ENCODE peak calls at places on chromosomes 6 and 20, in ten cellular contexts. M is bronchial epithelial cell, Z is OCI-LY7, J is fibroblast of lung, Q is GM20000, U is HepG2, O is type B pancreatic cell, W is endothelial cell of umbilical vein, S is NB4, A is IMR-90. T is an unnamed sample.

GRCh38 chr6:75438186-75438880 is 55.3 kb downstream of the FILIP1 start:
- DNase-seq in M (no peak), Z (no peak), J (no peak), Q (no peak), U (no peak), O (no peak), W (no peak), S (no peak), A (peak; percentile 41), T (no peak)

GRCh38 chr20:3652646-3653596 is 10.3 kb downstream of the GFRA4 start:
- DNase-seq in M (no peak), Z (peak; percentile 8), J (no peak), Q (no peak), U (no peak), O (no peak), W (no peak), S (peak; percentile 57), A (no peak), T (no peak)

GRCh38 chr20:54512694-54513093 is 37.3 kb downstream of the DOK5 start:
- DNase-seq in M (no peak), Z (no peak), J (no peak), Q (no peak), U (peak; percentile 31), O (no peak), W (no peak), S (no peak), A (no peak), T (no peak)

GRCh38 chr6:101226677-101227135 is 166.8 kb upstream of the GRIK2 start:
- DNase-seq in M (peak; percentile 54), Z (peak; percentile 23), J (peak; percentile 3), Q (peak; percentile 2), U (peak; percentile 20), O (no peak), W (no peak), S (peak; percentile 47), A (peak; percentile 3), T (peak; percentile 17)

GRCh38 chr6:142356271-142356938 is 54.6 kb downstream of the ADGRG6 start:
- DNase-seq in M (no peak), Z (no peak), J (peak; percentile 39), Q (no peak), U (no peak), O (no peak), W (no peak), S (no peak), A (peak; percentile 50), T (no peak)

GRCh38 chr20:4555188-4555893 is 166.4 kb upstream of the PRND start:
- DNase-seq in M (peak; percentile 75), Z (no peak), J (peak; percentile 81), Q (no peak), U (no peak), O (no peak), W (peak; percentile 88), S (no peak), A (peak; percentile 92), T (peak; percentile 53)

GRCh38 chr6:99402458-99402857 is 8.5 kb upstream of the COQ3 start:
- DNase-seq in M (no peak), Z (no peak), J (no peak), Q (no peak), U (no peak), O (no peak), W (no peak), S (no peak), A (no peak), T (no peak)

GRCh38 chr6:145749632-145750031 is 14.3 kb upstream of the EPM2A start:
- DNase-seq in M (peak; percentile 82), Z (no peak), J (peak; percentile 85), Q (peak; percentile 22), U (peak; percentile 44), O (no peak), W (peak; percentile 62), S (peak; percentile 48), A (peak; percentile 85), T (peak; percentile 11)

GRCh38 chr20:52461602-52462001 is 270.0 kb upstream of the ZFP64 start:
- DNase-seq in M (no peak), Z (no peak), J (no peak), Q (no peak), U (no peak), O (no peak), W (no peak), S (no peak), A (no peak), T (no peak)

GRCh38 chr6:28618889-28619555 is 93.3 kb downstream of the GPX5 start:
- DNase-seq in M (no peak), Z (no peak), J (no peak), Q (no peak), U (no peak), O (no peak), W (no peak), S (no peak), A (no peak), T (no peak)

GRCh38 chr20:22723659-22724058 is 139.3 kb upstream of the FOXA2 start:
- DNase-seq in M (peak; percentile 45), Z (no peak), J (no peak), Q (no peak), U (no peak), O (no peak), W (no peak), S (no peak), A (no peak), T (no peak)
- TF ChIP-seq CTCF in M (peak; percentile 11), Z (no peak), J (no peak), Q (no peak), U (no peak), O (no peak), W (no peak), S (no peak), A (no peak), T (no peak)

DNA sequence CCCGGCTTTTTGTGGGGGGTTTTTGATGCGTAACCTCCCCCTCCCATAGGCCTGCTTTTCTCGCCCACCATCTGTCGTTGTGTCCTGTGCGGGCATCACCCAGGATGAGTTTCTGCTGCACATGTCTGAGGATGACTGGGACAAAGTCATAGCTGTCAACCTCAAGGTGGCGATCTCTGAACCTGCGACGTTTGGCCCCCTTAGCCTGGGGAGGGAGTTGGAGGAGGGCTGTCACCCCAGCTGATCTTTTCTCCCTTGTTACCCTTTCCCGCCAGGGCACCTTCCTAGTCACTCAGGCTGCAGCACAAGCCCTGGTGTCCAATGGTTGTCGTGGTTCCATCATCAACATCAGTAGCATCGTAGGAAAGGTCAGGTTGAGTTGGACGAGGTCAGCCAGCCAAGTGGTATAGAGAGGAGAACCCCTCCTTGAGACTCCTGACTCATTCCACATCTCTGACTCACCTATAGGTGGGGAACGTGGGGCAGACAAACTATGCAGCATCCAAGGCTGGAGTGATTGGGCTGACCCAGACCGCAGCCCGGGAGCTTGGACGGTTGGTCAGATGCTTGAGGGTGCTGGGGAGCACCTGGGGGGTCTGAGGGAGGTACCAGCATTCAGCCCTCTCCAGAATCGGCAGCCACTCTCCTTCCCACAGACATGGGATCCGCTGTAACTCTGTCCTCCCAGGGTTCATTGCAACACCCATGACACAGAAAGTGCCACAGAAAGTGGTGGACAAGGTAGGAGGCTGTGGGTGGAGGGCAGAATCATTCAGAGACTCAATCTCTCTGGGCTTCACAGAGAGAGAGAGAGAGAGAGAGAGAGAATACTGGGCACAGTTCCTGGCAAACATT is 944 bp downstream of the HSD17B8 start:
- DNase-seq in M (peak; percentile 82), Z (peak; percentile 54), J (peak; percentile 92), Q (peak; percentile 48), U (no peak), O (no peak), W (no peak), S (peak; percentile 31), A (peak; percentile 64), T (peak; percentile 82)
- TF ChIP-seq CTCF in M (peak; percentile 16), Z (peak; percentile 68), J (no peak), Q (peak; percentile 17), U (peak; percentile 57), O (no peak), W (no peak), S (peak; percentile 11), A (no peak), T (no peak)

GRCh38 chr6:13046084-13046483 is 282.3 kb downstream of the TBC1D7 start:
- DNase-seq in M (no peak), Z (no peak), J (no peak), Q (no peak), U (no peak), O (no peak), W (no peak), S (no peak), A (no peak), T (no peak)

GRCh38 chr6:13045676-13046075 is 282.7 kb downstream of the TBC1D7 start:
- DNase-seq in M (peak; percentile 30), Z (no peak), J (no peak), Q (no peak), U (no peak), O (no peak), W (no peak), S (peak; percentile 15), A (no peak), T (no peak)

GRCh38 chr6:13053080-13053479 is 275.3 kb downstream of the TBC1D7 start:
- DNase-seq in M (no peak), Z (no peak), J (no peak), Q (no peak), U (no peak), O (no peak), W (no peak), S (no peak), A (no peak), T (no peak)

GRCh38 chr6:13048113-13048512 is 280.2 kb downstream of the TBC1D7 start:
- DNase-seq in M (peak; percentile 85), Z (no peak), J (peak; percentile 30), Q (no peak), U (no peak), O (no peak), W (no peak), S (no peak), A (no peak), T (no peak)

GRCh38 chr6:13049666-13050254 is 278.6 kb downstream of the TBC1D7 start:
- DNase-seq in M (no peak), Z (no peak), J (no peak), Q (no peak), U (no peak), O (no peak), W (peak; percentile 11), S (no peak), A (no peak), T (no peak)
- TF ChIP-seq CTCF in M (peak; percentile 1), Z (no peak), J (no peak), Q (no peak), U (no peak), O (no peak), W (no peak), S (no peak), A (no peak), T (no peak)

DNA sequence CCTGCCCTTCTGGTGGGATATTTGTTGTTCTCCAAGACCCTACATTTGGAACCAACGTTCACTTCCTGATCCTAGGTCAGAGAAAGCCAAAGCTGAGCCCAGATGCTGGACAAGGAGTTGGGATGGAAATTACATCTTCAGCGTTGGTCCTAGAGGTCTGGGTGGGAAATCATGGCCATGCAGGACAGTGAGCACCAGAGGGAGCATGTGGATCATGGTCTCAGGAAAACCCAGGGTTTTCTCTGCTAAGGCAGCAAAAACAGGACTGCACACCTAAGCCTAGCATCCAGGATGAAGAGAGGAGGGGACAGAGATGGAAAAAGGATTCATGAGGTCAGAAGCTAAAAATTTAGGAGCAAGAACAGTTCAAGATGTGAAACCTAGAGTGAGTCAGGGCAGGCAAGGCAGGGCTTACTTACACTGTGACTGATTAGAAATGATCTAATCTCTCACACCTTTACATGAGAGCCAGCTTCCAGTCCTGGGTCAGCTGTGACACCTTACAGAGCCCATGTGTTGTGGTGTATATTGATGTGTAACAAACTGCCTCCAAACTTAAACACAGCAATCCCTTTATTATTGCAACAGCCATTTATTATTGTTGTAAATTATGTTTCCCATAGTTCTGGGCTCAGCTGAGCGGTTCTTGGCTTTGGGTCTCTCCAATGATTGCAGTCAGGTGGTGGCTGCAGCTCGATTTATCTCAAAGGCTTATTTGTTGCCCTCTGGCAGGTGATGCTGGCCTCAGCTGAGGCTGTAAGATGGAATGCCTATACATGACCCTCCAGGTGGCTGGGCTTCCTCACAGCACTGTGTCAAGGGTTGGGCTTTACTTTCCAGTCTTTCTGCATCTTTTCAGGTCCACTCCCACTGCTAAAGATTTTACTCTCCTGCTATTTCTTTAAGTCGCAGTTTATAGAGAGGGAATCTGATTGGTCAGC is 6.5 kb downstream of the C20orf202 start:
- DNase-seq in M (peak; percentile 31), Z (no peak), J (no peak), Q (no peak), U (no peak), O (no peak), W (peak; percentile 16), S (no peak), A (peak; percentile 28), T (no peak)
- TF ChIP-seq CTCF in M (no peak), Z (peak; percentile 23), J (peak; percentile 37), Q (no peak), U (peak; percentile 60), O (peak; percentile 28), W (peak; percentile 41), S (no peak), A (peak; percentile 48), T (no peak)

T was measured in RWPE1.